ENCODE peak calls at places on chromosomes 11 and 22, in ten cellular contexts. E is HepG2; P is stimulated activated CD4-positive, alpha-beta T cell treated with anti-CD3 and anti-CD28 coated beads, Interleukin-2, amount 100 ng/mL, for 24 hours; F is NCI-H2081; O is activated naive CD4-positive, alpha-beta T cell; H is HTR-8/SVneo; Z is mesenteric fat pad; B is progenitor cell of endocrine pancreas; W is nephron progenitor cell; I is SK-N-DZ. Q is an unnamed sample.

GRCh38 chr11:95404370-95404769 is 173.4 kb upstream of the SESN3 start:
- DNase-seq in E (no peak), P (no peak), F (no peak), O (no peak), H (no peak), Z (no peak), B (no peak), W (no peak), I (no peak), Q (no peak)

GRCh38 chr11:124583827-124584226 is 14.0 kb downstream of the OR8A1 start:
- DNase-seq in E (no peak), P (no peak), F (peak), O (no peak), H (no peak), Z (no peak), B (no peak), W (no peak), I (no peak), Q (no peak)

GRCh38 chr22:33389927-33390326 is 331.7 kb upstream of the SYN3 start:
- DNase-seq in E (no peak), P (no peak), F (no peak), O (no peak), H (no peak), Z (no peak), B (no peak), W (no peak), I (peak), Q (no peak)

GRCh38 chr11:10208045-10208674 is 85.9 kb downstream of the SBF2 start:
- DNase-seq in E (peak), P (no peak), F (peak), O (no peak), H (peak), Z (no peak), B (no peak), W (no peak), I (peak), Q (peak)

GRCh38 chr22:48645766-48646165 is 1181.9 kb downstream of the BRD1 start:
- DNase-seq in E (no peak), P (no peak), F (no peak), O (no peak), H (no peak), Z (no peak), B (no peak), W (no peak), I (no peak), Q (no peak)

GRCh38 chr11:65013130-65013691 is 749 bp upstream of the ARL2 start:
- DNase-seq in E (peak), P (peak), F (peak), O (peak), H (peak), Z (peak), B (peak), W (peak), I (no peak), Q (no peak)

GRCh38 chr11:8082391-8083087 is 1.5 kb downstream of the TUB start:
- DNase-seq in E (no peak), P (no peak), F (peak), O (no peak), H (no peak), Z (no peak), B (no peak), W (peak), I (peak), Q (no peak)

GRCh38 chr11:119338318-119338890 is 2.3 kb downstream of the C1QTNF5 start:
- DNase-seq in E (peak), P (peak), F (peak), O (peak), H (peak), Z (no peak), B (peak), W (peak), I (peak), Q (peak)

GRCh38 chr11:63998558-63999348 is 12.5 kb downstream of the OTUB1 start:
- DNase-seq in E (no peak), P (no peak), F (no peak), O (peak), H (no peak), Z (no peak), B (no peak), W (peak), I (no peak), Q (no peak)

GRCh38 chr11:134674974-134675373 is 262.9 kb upstream of the B3GAT1 start:
- DNase-seq in E (no peak), P (no peak), F (no peak), O (no peak), H (no peak), Z (no peak), B (no peak), W (no peak), I (no peak), Q (no peak)

GRCh38 chr11:57111646-57112045 is 70.1 kb upstream of the LRRC55 start:
- DNase-seq in E (no peak), P (no peak), F (no peak), O (no peak), H (no peak), Z (no peak), B (no peak), W (no peak), I (no peak), Q (no peak)

GRCh38 chr11:7512525-7513209 is 1.1 kb upstream of the PPFIBP2 start:
- DNase-seq in E (peak), P (no peak), F (no peak), O (no peak), H (no peak), Z (no peak), B (no peak), W (peak), I (no peak), Q (peak)

GRCh38 chr11:109862808-109863207 is 230.4 kb upstream of the ZC3H12C start:
- DNase-seq in E (no peak), P (no peak), F (no peak), O (no peak), H (no peak), Z (no peak), B (no peak), W (no peak), I (no peak), Q (no peak)

GRCh38 chr11:36213050-36213840 is 76.0 kb downstream of the COMMD9 start:
- DNase-seq in E (no peak), P (no peak), F (peak), O (no peak), H (no peak), Z (peak), B (no peak), W (no peak), I (no peak), Q (no peak)

GRCh38 chr11:199782-200181 is 6.9 kb downstream of the SCGB1C1 start:
- DNase-seq in E (no peak), P (no peak), F (no peak), O (no peak), H (no peak), Z (peak), B (no peak), W (no peak), I (no peak), Q (no peak)

GRCh38 chr11:77636738-77637344 is 753 bp downstream of the CLNS1A start:
- DNase-seq in E (no peak), P (no peak), F (no peak), O (no peak), H (no peak), Z (no peak), B (no peak), W (no peak), I (no peak), Q (peak)

Q was measured in myocyte.